ENCODE peak calls at places on chromosome 7, in ten cellular contexts. N, U, A, I, X, E, Y, S, G and Z are unnamed samples.

GRCh38 chr7:46058424-46058823 is 137.4 kb upstream of the IGFBP3 start:
- DNase-seq in S (no peak), X (peak; percentile 43), E (peak; percentile 80), A (peak; percentile 41), U (no peak), Y (no peak), I (no peak), N (no peak), G (no peak), Z (peak; percentile 77)

GRCh38 chr7:2523941-2524807 is 4.6 kb downstream of the LFNG start:
- DNase-seq in A (no peak), G (no peak), I (peak; percentile 48), X (peak; percentile 34), Y (peak; percentile 62), U (peak; percentile 96), S (peak; percentile 69), N (peak; percentile 95), E (peak; percentile 41), Z (peak; percentile 68)

GRCh38 chr7:88546808-88547207 is 212.7 kb upstream of the ZNF804B start:
- DNase-seq in U (no peak), S (peak; percentile 9), A (peak; percentile 3), X (peak; percentile 25), I (no peak), Y (peak; percentile 58), N (peak; percentile 35), G (no peak), E (no peak), Z (peak; percentile 12)

GRCh38 chr7:111059826-111060225 is 31.1 kb upstream of the LRRN3 start:
- DNase-seq in U (no peak), G (no peak), X (no peak), I (no peak), S (no peak), N (no peak), A (no peak), E (no peak), Y (no peak), Z (no peak)

GRCh38 chr7:37093257-37093656 is 355.4 kb downstream of the ELMO1 start:
- DNase-seq in S (no peak), E (no peak), G (no peak), U (no peak), Y (peak; percentile 41), N (no peak), I (no peak), X (no peak), A (no peak), Z (no peak)

GRCh38 chr7:893686-894085 is 17.3 kb downstream of the GET4 start:
- DNase-seq in N (no peak), Y (no peak), I (no peak), S (no peak), U (peak; percentile 78), X (no peak), G (no peak), E (no peak), A (no peak), Z (no peak)

GRCh38 chr7:30470783-30471182 is 7.8 kb downstream of the NOD1 start:
- DNase-seq in S (peak; percentile 85), N (peak; percentile 55), X (peak; percentile 87), Y (no peak), G (no peak), E (peak; percentile 88), A (peak; percentile 68), U (no peak), I (peak; percentile 80), Z (peak; percentile 81)

GRCh38 chr7:5397657-5398237 is 25.9 kb downstream of the TNRC18 start:
- DNase-seq in N (peak; percentile 45), G (no peak), S (no peak), A (no peak), X (no peak), Y (no peak), U (no peak), E (no peak), I (no peak), Z (no peak)

GRCh38 chr7:123966936-123967335 is 41.9 kb downstream of the SPAM1 start:
- DNase-seq in E (no peak), I (no peak), A (no peak), Y (no peak), G (no peak), N (peak; percentile 29), U (no peak), X (no peak), S (no peak), Z (no peak)
- TF ChIP-seq CTCF in E (no peak), I (no peak), A (no peak), Y (no peak), G (no peak), N (no peak), U (no peak), X (peak; percentile 12), S (no peak), Z (no peak)

GRCh38 chr7:20786779-20787651 is at the start of gene SP8:
- DNase-seq in N (peak; percentile 73), Y (peak; percentile 31), E (peak; percentile 11), I (no peak), U (no peak), A (no peak), G (no peak), S (no peak), X (no peak), Z (no peak)

GRCh38 chr7:20785211-20786048 is 1.3 kb downstream of the SP8 start:
- DNase-seq in X (no peak), U (no peak), I (no peak), Y (no peak), E (no peak), S (no peak), A (no peak), N (peak; percentile 10), G (no peak), Z (no peak)

GRCh38 chr7:20786421-20786778 is 286 bp downstream of the SP8 start:
- DNase-seq in S (no peak), E (no peak), A (no peak), Y (no peak), N (peak; percentile 15), U (no peak), G (no peak), X (no peak), I (no peak), Z (no peak)

GRCh38 chr7:20784311-20785210 is 2.1 kb downstream of the SP8 start:
- DNase-seq in S (no peak), G (no peak), E (no peak), Y (no peak), I (no peak), N (no peak), X (no peak), U (peak; percentile 73), A (no peak), Z (no peak)

DNA sequence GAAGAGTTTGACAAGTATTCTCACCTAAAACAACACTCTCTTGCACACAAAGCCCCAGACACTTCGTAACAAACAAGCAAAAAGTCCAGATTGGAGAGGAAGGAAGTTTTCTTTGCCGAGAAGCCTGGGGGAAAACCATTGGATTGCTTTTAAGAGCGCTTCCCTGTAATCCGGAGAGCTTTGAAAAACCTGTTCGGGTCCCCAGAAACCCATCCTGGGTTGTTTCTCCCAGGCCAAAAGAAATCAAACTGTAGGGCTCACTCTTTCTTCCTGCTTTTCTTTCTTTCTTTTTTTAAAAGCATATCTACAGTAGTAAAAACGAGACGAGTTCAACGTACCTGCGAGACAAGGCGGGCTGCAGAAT is 655 bp downstream of the SP8 start:
- DNase-seq in E (no peak), N (no peak), X (peak; percentile 6), Y (no peak), A (no peak), G (no peak), U (no peak), S (no peak), I (no peak), Z (no peak)
- H3K4me3 ChIP-seq in E (peak overlapping the region; percentile 10), N (no peak overlapping the region), X (no peak overlapping the region), Y (peak overlapping the region; percentile 47), A (peak overlapping the region; percentile 34), G (peak overlapping the region; percentile 42), U (no peak overlapping the region), S (peak overlapping the region; percentile 17), I (peak overlapping the region; percentile 16), Z (no peak overlapping the region)

GRCh38 chr7:82164813-82165212 is 278.8 kb downstream of the CACNA2D1 start:
- DNase-seq in X (peak; percentile 84), S (peak; percentile 68), A (peak; percentile 73), I (peak; percentile 36), N (peak; percentile 4), U (no peak), Y (no peak), E (peak; percentile 79), G (no peak), Z (peak; percentile 81)
- TF ChIP-seq CTCF in X (peak; percentile 60), S (peak; percentile 47), A (peak; percentile 29), I (no peak), N (no peak), U (no peak), Y (no peak), E (peak; percentile 54), G (no peak), Z (peak; percentile 56)

GRCh38 chr7:150992051-150992640 is 1.3 kb downstream of the NOS3 start:
- DNase-seq in N (no peak), S (no peak), I (no peak), G (no peak), A (no peak), E (no peak), U (no peak), X (no peak), Y (no peak), Z (no peak)

GRCh38 chr7:150988230-150989226 is 2.3 kb upstream of the NOS3 start:
- DNase-seq in E (no peak), S (no peak), U (peak; percentile 90), I (peak; percentile 72), Y (no peak), G (no peak), A (no peak), N (peak; percentile 56), X (peak; percentile 44), Z (peak; percentile 53)

GRCh38 chr7:150992833-150993302 is 2.1 kb downstream of the NOS3 start:
- DNase-seq in S (no peak), G (no peak), I (no peak), U (peak; percentile 86), X (peak; percentile 63), Y (peak; percentile 52), A (no peak), N (no peak), E (no peak), Z (peak; percentile 22)

GRCh38 chr7:150989456-150989855 is 1.4 kb upstream of the NOS3 start:
- DNase-seq in G (no peak), A (no peak), I (no peak), E (no peak), U (no peak), S (no peak), Y (no peak), N (no peak), X (no peak), Z (no peak)

DNA sequence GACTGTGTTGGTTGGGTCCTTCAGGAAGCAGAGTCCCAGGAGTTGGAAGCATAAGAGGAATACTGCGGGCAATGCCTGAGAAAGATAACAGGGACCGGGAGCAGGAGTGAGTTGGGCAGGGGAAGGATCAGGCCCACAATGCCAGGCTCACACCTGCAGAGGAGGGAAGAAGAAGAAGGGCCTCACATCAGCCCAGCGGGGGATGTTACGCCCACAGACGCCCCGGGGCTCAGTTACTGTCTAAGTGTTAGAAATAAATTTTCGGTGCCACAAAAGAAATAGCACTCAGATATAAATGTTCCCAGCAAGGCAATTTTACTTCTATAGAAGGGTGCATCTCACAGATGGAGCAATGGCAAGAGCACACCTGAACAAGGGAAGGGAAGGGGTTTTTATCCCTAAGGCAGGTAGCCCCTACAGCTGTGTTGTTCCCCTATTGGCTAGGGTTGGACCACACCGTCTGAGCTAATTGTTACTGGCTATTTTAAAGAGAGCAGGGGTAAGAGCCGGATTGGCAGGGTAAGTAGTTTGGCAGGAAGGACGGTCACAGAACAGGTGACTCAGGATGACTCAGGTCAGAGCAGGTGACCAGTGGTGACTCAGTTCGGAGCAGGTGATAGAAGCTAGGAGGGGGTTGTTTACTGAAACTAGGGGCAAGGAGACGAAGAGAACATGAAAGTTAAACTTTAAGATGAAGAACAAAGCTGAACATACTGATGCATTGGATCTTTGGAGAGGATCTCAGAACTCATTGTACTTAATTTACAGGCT is at the start of gene NOS3:
- DNase-seq in E (no peak), S (no peak), X (no peak), Y (no peak), U (no peak), I (no peak), G (no peak), A (no peak), N (no peak), Z (no peak)
- H3K4me3 ChIP-seq in E (no peak within 1 kb of the TSS), S (no peak within 1 kb of the TSS), X (no peak within 1 kb of the TSS), Y (no peak within 1 kb of the TSS), U (no peak within 1 kb of the TSS), I (no peak within 1 kb of the TSS), G (no peak within 1 kb of the TSS), A (no peak within 1 kb of the TSS), N (no peak within 1 kb of the TSS), Z (no peak within 1 kb of the TSS)